ENCODE peak calls at places on chromosomes 4 and X, in six cellular contexts. Y is breast epithelium, N is ovary, Z is epithelial cell of esophagus, L is heart right ventricle, B is foreskin fibroblast. V is an unnamed sample.

GRCh38 chrX:40213092-40213491 is 115.3 kb upstream of the BCOR start:
- DNase-seq in Y (no peak), N (no peak), Z (no peak), L (no peak), B (no peak), V (no peak)

GRCh38 chr4:121707344-121707743 is 10.6 kb upstream of the ANXA5 start:
- DNase-seq in Y (no peak), N (no peak), Z (no peak), L (no peak), B (no peak), V (no peak)

GRCh38 chrX:40209951-40210617 is 112.3 kb upstream of the BCOR start:
- DNase-seq in Y (no peak), N (no peak), Z (peak), L (no peak), B (peak), V (peak)

GRCh38 chr4:153535735-153536494 is 69.8 kb downstream of the TMEM131L start:
- DNase-seq in Y (no peak), N (no peak), Z (no peak), L (no peak), B (no peak), V (no peak)

GRCh38 chr4:154807042-154807630 is 26.1 kb downstream of the RBM46 start:
- DNase-seq in Y (no peak), N (no peak), Z (peak), L (no peak), B (peak), V (peak)

GRCh38 chrX:113947548-113947947 is 636.3 kb upstream of the HTR2C start:
- DNase-seq in Y (no peak), N (no peak), Z (peak), L (no peak), B (no peak), V (no peak)

GRCh38 chr4:122152699-122153328 is 683 bp downstream of the BLTP1 start:
- DNase-seq in Y (peak), N (peak), Z (peak), L (peak), B (no peak), V (peak)

GRCh38 chrX:47643926-47644325 is 6.4 kb downstream of the ELK1 start:
- DNase-seq in Y (no peak), N (no peak), Z (peak), L (no peak), B (peak), V (no peak)

GRCh38 chr4:161629694-161630441 is 533.9 kb downstream of the FSTL5 start:
- DNase-seq in Y (no peak), N (no peak), Z (peak), L (no peak), B (no peak), V (peak)

GRCh38 chr4:183011213-183011907 is 87.7 kb upstream of the WWC2 start:
- DNase-seq in Y (no peak), N (no peak), Z (no peak), L (no peak), B (no peak), V (peak)

GRCh38 chr4:185911556-185912064 is 99.6 kb upstream of the SORBS2 start:
- DNase-seq in Y (no peak), N (no peak), Z (peak), L (no peak), B (no peak), V (peak)

GRCh38 chr4:138235419-138235952 is 6.7 kb downstream of the SLC7A11 start:
- DNase-seq in Y (no peak), N (no peak), Z (peak), L (no peak), B (peak), V (peak)

GRCh38 chr4:30746735-30747134 is 26.6 kb downstream of the PCDH7 start:
- DNase-seq in Y (no peak), N (no peak), Z (no peak), L (no peak), B (no peak), V (no peak)

GRCh38 chr4:30744386-30744785 is 24.2 kb downstream of the PCDH7 start:
- DNase-seq in Y (no peak), N (no peak), Z (no peak), L (no peak), B (no peak), V (no peak)

GRCh38 chr4:30743897-30744296 is 23.7 kb downstream of the PCDH7 start:
- DNase-seq in Y (no peak), N (no peak), Z (no peak), L (no peak), B (no peak), V (no peak)

DNA sequence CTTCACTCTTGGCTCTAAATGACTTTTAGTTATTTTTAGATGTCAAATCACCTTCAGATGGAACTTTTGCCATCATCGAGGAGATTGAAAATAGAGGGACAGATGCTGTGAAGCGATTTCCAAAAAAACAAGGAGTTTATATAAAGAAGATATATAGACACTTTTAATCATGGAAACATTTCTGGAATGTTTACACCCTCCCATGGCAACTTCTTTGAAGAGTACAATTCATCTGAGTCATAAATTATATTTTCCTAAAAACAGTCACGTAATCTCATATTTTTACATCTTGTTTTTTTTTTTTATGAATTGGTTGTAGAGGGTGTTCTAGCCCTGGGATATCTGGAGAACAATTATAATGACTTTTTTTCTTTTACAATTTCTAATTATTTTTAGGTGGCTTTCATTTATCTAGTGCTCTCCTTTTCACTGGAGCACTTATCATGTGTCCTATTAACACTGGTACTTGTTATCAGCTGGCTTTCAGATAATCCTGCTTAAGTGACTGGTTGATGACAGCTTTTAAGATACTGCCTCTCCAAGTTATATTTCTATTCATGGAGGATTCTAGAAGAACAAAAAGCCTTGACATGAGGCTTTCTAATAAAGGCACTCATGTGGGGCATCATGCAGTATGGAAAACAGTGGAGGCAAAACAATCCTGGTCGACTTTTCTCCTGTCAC is 24.9 kb downstream of the PCDH7 start:
- DNase-seq in Y (no peak), N (no peak), Z (no peak), L (no peak), B (no peak), V (peak)
- TF ChIP-seq CTCF in Y (no peak), N (no peak), Z (no peak), L (no peak), B (no peak), V (no peak)

DNA sequence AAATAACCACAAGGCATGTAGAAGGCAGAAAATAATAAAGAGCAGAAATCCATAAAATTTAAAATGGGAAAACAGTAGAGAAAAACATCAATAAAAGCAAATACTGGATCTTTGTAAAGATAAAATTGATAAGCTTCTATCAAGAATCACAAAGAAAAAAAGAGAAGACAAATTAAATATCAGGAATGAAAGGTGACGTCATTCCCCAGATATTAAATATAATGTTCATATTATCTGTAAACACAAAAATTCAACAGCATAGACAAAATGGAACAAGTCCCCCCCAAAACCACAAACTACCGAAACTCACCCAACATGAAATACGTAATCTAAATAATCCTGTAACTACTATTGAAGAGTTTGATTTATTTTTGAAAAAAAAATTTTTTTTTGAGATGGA is 30.5 kb upstream of the FAM120C start:
- DNase-seq in Y (no peak), N (no peak), Z (no peak), L (no peak), B (no peak), V (no peak)
- TF ChIP-seq CTCF in Y (no peak), N (no peak), Z (no peak), L (no peak), B (no peak), V (no peak)

DNA sequence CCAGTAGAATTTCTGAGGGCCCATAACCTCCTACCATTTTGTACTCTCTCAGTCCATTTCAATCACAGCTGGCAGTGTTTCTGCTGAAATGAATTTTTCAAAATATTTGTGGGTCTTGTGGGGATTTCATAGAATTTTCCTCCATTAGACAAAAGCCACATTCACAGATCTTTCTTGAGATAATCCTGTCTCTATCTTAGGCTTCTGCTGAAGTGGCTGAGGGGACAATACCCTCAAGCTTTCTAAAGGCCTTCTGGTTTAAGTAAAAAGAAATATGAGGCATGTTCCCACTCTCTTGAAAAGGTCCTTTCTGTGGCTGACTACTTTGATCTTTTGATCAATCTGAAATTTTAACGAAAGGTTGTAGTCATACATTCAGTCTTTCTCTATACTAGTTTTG is 1930.0 kb upstream of the AGA start:
- DNase-seq in Y (no peak), N (no peak), Z (no peak), L (no peak), B (no peak), V (peak)
- TF ChIP-seq CTCF in Y (no peak), N (no peak), Z (no peak), L (no peak), B (no peak), V (no peak)

DNA sequence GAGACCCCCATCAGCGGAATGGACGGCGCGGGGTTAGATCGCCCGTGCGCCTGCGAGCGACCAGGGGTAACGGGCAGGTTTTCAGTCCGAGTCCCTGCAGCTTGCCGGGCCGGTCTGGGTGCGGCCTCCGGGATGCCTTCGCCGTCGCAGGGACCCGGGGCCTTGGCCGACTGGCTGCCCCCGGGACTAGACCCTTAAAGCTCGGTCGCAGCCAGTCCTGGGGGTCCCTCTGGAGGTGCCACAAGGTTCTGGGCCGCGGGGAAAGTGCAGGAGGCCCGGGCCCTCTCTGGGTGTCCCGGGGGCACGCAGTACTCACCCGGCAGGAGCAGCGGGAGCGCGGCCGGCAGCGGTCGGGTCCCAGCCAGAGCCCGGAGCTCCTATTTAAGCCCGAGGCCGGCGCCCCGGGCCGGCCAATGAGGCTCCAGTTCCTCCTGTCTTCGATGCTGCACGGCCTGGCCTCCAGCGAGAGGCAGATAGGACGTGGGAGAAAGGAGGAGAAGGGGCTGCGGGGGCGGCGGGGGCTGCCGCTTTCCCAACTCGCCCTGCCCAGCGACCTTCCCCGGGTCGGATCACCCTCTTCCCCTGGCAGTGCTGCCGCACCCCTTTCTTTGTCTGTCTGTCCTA is at the start of gene SPON2:
- DNase-seq in Y (no peak), N (peak), Z (peak), L (peak), B (peak), V (no peak)
- TF ChIP-seq CTCF in Y (no peak), N (no peak), Z (no peak), L (no peak), B (no peak), V (no peak)

GRCh38 chr4:60865238-60865637 is 334.9 kb upstream of the ADGRL3 start:
- DNase-seq in Y (no peak), N (no peak), Z (peak), L (no peak), B (no peak), V (no peak)
- TF ChIP-seq CTCF in Y (no peak), N (no peak), Z (peak), L (no peak), B (no peak), V (no peak)

DNA sequence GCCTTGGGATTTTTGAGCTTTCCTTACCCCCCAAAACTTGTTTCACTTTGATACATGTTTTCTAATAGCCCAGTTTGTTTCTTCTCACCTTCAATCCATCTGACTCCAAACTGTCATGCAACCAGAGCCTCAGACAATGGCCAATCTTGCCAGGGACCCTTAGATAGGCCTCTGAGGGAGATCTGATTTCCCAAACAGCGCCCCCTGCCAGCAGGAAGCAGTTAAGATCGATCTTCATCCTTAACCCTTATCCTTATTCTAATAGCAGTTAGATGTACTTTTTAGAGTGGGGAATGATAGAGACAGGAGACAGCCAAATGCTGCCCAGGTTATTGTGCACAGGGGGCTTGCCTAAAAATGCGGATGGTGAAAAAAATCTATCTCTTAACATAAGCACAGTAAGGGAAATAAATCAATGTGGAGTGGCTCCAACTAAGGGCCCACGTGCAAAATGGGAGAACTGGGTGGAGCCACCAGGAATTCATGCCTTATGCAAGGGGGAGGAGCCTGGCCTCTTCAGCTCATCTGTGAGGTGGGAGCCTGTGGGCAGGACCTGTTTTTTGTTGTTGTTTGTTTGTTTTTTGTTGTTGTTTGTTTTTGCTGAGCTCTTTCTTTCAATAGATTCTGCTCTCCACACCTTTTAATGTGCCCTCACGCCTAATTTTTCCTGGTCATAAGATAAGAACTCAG is 833.6 kb upstream of the AGA start:
- DNase-seq in Y (no peak), N (no peak), Z (no peak), L (no peak), B (no peak), V (no peak)
- TF ChIP-seq CTCF in Y (no peak), N (no peak), Z (no peak), L (no peak), B (no peak), V (no peak)

DNA sequence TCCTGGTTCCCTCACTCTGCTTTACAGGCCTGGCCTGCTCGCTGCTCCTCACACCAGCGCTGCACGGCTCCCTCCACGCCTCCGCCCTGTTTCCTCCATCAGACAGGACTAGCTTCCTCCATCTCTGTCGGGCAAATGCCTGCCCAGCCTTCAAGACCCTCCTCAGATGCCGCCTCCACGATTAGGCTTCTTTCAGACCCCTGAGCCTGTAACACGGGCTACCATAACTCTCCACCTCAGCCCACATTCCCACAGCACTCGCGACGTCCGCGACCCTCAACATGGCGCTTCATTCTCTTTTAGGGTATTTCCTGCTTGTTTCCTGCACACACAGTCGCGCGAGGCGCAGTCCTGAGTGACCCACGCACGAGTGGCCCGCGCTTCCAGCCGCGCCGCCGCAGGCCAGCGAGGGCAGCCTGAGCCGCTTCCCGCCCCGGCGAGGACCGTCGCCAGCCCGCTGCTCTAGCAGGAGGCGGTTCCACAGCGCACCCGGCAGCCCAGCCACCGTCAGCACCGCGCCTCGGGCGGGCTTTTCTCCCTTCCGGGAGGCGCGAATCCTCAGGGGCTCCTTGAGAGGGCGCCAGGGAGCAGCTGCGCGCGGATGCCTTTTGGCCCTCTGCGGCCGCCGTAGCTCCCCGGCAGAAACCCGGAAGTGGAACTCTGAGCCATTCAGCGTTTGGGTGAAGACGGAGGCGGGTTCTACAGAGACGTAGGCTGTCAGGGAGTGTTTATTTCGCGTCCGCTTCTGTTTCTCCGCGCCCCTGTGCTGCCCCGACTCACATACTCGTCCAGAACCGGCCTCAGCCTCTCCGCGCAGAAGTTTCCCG is at the start of gene FRG1:
- DNase-seq in Y (peak), N (peak), Z (peak), L (peak), B (peak), V (peak)
- TF ChIP-seq CTCF in Y (peak), N (peak), Z (peak), L (peak), B (peak), V (peak)

GRCh38 chrX:132940727-132941162 is 17.7 kb downstream of the HS6ST2 start:
- DNase-seq in Y (no peak), N (no peak), Z (peak), L (no peak), B (no peak), V (no peak)
- TF ChIP-seq CTCF in Y (no peak), N (no peak), Z (no peak), L (no peak), B (no peak), V (peak)

GRCh38 chr4:82799006-82799881 is 648 bp upstream of the SCD5 start:
- DNase-seq in Y (no peak), N (no peak), Z (no peak), L (no peak), B (no peak), V (no peak)

GRCh38 chr4:82803746-82804145 is 5.2 kb upstream of the SCD5 start:
- DNase-seq in Y (no peak), N (no peak), Z (no peak), L (no peak), B (no peak), V (no peak)

GRCh38 chr4:82802906-82803305 is 4.3 kb upstream of the SCD5 start:
- DNase-seq in Y (no peak), N (no peak), Z (no peak), L (no peak), B (no peak), V (no peak)

GRCh38 chr4:82798168-82799005 is at the start of gene SCD5:
- DNase-seq in Y (peak), N (peak), Z (peak), L (peak), B (peak), V (peak)

GRCh38 chr4:82801910-82802521 is 3.4 kb upstream of the SCD5 start:
- DNase-seq in Y (no peak), N (no peak), Z (peak), L (no peak), B (no peak), V (peak)
- TF ChIP-seq CTCF in Y (no peak), N (no peak), Z (peak), L (no peak), B (peak), V (peak)